ENCODE peak calls at places on chromosomes 16 and 17, in five cellular contexts. W is WTC11, Y is foreskin fibroblast, H is cardiac muscle cell, B is fibroblast of lung. C is an unnamed sample.

GRCh38 chr17:70208080-70208794 is 38.9 kb downstream of the KCNJ2 start:
- DNase-seq in W (no peak), Y (no peak), H (no peak), B (no peak), C (no peak)

GRCh38 chr17:67241719-67242341 is 3.2 kb downstream of the HELZ start:
- DNase-seq in W (no peak), Y (no peak), H (no peak), B (no peak), C (no peak)

GRCh38 chr17:68953340-68953997 is 1.7 kb downstream of the ABCA8 start:
- DNase-seq in W (no peak), Y (no peak), H (no peak), B (no peak), C (no peak)

GRCh38 chr17:62075308-62075815 is 10.3 kb upstream of the MED13 start:
- DNase-seq in W (no peak), Y (peak), H (no peak), B (peak), C (no peak)

GRCh38 chr16:69407702-69408323 is 16.6 kb upstream of the CYB5B start:
- DNase-seq in W (no peak), Y (no peak), H (no peak), B (no peak), C (no peak)

GRCh38 chr17:7167832-7168231 is 11.3 kb downstream of the ASGR1 start:
- DNase-seq in W (no peak), Y (peak), H (no peak), B (no peak), C (no peak)

GRCh38 chr17:27294689-27295630 is 1.0 kb downstream of the WSB1 start:
- DNase-seq in W (no peak), Y (peak), H (peak), B (peak), C (peak)

GRCh38 chr17:18156171-18156975 is 27.3 kb upstream of the ALKBH5 start:
- DNase-seq in W (no peak), Y (peak), H (no peak), B (no peak), C (no peak)

GRCh38 chr17:17435323-17435722 is 41.5 kb upstream of the MED9 start:
- DNase-seq in W (no peak), Y (peak), H (no peak), B (peak), C (peak)

GRCh38 chr17:68771867-68772515 is 170.8 kb upstream of the FAM20A start:
- DNase-seq in W (no peak), Y (peak), H (peak), B (peak), C (peak)

GRCh38 chr17:83094291-83094690 is 14.9 kb downstream of the METRNL start:
- DNase-seq in W (no peak), Y (no peak), H (no peak), B (no peak), C (no peak)

GRCh38 chr16:13093676-13094075 is 192.3 kb downstream of the SHISA9 start:
- DNase-seq in W (no peak), Y (peak), H (peak), B (no peak), C (no peak)

GRCh38 chr17:28416703-28417311 is 10.8 kb upstream of the SLC46A1 start:
- DNase-seq in W (peak), Y (peak), H (peak), B (peak), C (peak)

GRCh38 chr16:23252310-23252709 is 49.8 kb upstream of the SCNN1B start:
- DNase-seq in W (no peak), Y (no peak), H (no peak), B (no peak), C (no peak)

GRCh38 chr16:10749680-10750035 is 6.0 kb downstream of the NUBP1 start:
- DNase-seq in W (no peak), Y (peak), H (no peak), B (peak), C (peak)

GRCh38 chr16:12254566-12254965 is 278.0 kb downstream of the SNX29 start:
- DNase-seq in W (no peak), Y (no peak), H (no peak), B (no peak), C (no peak)

GRCh38 chr17:1083451-1084187 is 86.7 kb downstream of the TIMM22 start:
- DNase-seq in W (no peak), Y (peak), H (no peak), B (peak), C (no peak)

GRCh38 chr17:57114085-57114673 is 29.1 kb downstream of the AKAP1 start:
- DNase-seq in W (peak), Y (peak), H (peak), B (no peak), C (no peak)

GRCh38 chr16:30535106-30535776 is 583 bp upstream of the ZNF747 start:
- DNase-seq in W (no peak), Y (no peak), H (no peak), B (peak), C (no peak)

GRCh38 chr17:17084317-17084835 is 42.1 kb downstream of the MPRIP start:
- DNase-seq in W (no peak), Y (no peak), H (no peak), B (no peak), C (no peak)

GRCh38 chr16:53821487-53821886 is 117.5 kb downstream of the FTO start:
- DNase-seq in W (no peak), Y (peak), H (no peak), B (peak), C (peak)

GRCh38 chr17:19345067-19345460 is 17.5 kb downstream of the B9D1 start:
- DNase-seq in W (no peak), Y (no peak), H (no peak), B (no peak), C (no peak)

GRCh38 chr16:75267631-75268264 is 16.3 kb upstream of the BCAR1 start:
- DNase-seq in W (no peak), Y (peak), H (peak), B (peak), C (peak)

GRCh38 chr16:69107311-69107962 is 2.0 kb downstream of the HAS3 start:
- DNase-seq in W (peak), Y (peak), H (peak), B (peak), C (no peak)

GRCh38 chr17:42809250-42809649 is 10.6 kb downstream of the CNTD1 start:
- DNase-seq in W (no peak), Y (peak), H (no peak), B (peak), C (peak)

GRCh38 chr16:27740496-27741201 is 190.7 kb downstream of the KATNIP start:
- DNase-seq in W (no peak), Y (no peak), H (no peak), B (peak), C (no peak)

GRCh38 chr16:56814537-56815432 is 50.2 kb upstream of the SLC12A3 start:
- DNase-seq in W (no peak), Y (peak), H (peak), B (peak), C (no peak)

DNA sequence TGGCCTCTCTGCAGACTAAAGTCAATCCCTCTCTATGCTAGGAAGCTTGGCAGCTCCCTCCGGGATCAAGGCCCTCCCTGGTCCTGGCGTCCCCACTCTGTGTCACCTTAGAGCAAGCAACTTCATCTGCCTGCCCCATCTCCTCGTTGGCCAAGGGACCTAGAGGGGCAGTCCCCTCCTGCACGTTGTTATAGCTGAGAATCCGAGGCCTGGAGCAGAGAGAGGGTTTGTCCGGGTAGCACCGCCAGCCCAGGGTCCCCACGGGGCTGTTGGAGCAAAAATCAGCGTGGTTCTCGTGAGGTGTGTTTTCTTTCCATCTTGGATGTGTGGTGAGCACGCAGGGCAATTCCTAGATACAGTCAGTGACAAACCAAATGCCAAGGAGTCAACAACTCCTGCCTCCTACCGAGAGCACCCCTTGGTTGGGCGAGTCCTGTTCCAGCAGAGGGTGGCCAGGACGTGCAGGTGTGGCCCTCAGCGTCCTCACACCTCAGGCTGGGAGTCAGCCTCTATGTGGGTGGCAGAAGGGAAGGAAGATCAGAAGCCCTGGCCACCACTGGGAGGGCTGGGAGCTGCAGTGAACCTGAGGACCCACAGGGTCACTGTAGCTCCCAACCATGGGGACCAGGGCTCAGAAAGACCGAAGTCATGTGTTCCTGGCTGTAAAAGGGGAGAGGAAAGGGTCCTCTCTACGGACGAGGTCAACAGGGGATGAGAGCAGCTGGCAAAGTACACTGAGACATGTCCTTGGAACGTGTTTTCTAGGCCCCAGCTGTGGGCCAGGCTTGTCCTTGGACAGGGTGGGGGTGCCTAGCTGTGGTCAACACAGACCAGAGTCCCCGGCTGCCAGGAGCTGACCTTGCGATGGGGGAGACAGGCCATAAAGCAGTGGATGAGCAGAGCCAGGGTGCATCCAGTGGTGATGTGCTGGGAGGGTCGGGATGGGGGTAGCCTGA is 85.6 kb upstream of the CIBAR2 start:
- DNase-seq in W (no peak), Y (peak), H (no peak), B (no peak), C (no peak)
- TF ChIP-seq CTCF in W (no peak), Y (no peak), H (no peak), B (no peak), C (no peak)

GRCh38 chr16:67201411-67202345 is 2.7 kb downstream of the ELMO3 start:
- DNase-seq in W (no peak), Y (no peak), H (no peak), B (no peak), C (no peak)

GRCh38 chr16:67200491-67200890 is 1.6 kb downstream of the ELMO3 start:
- DNase-seq in W (no peak), Y (no peak), H (no peak), B (no peak), C (no peak)

GRCh38 chr16:67199011-67199807 is at the start of gene ELMO3:
- DNase-seq in W (peak), Y (peak), H (peak), B (no peak), C (no peak)

GRCh38 chr16:67198238-67198734 is 645 bp upstream of the ELMO3 start:
- DNase-seq in W (peak), Y (peak), H (peak), B (peak), C (no peak)

DNA sequence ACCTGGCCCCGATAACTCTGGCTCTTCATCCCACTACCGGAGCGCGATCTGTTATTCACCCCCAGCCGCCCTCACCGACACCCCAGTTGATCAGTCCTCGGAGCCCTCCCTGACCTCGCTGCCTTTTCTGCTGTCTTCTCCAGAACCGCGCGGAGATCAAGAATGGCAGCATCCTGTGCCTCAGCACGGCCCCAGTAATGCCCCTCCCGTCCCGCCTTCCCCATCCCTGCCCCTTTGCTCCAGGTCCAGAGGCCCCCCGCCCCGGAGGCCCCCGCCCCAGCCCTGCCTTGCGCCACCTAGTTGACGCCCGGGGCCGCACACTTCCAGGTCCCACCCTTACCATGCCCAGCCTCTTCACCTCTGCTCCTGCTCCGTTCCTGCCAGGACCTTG is 872 bp downstream of the ELMO3 start:
- DNase-seq in W (peak), Y (no peak), H (no peak), B (no peak), C (no peak)
- TF ChIP-seq CTCF in W (no peak), Y (no peak), H (no peak), B (no peak), C (peak)

GRCh38 chr16:84726079-84726669 is 26.4 kb downstream of the USP10 start:
- DNase-seq in W (peak), Y (peak), H (peak), B (peak), C (peak)
- TF ChIP-seq CTCF in W (peak), Y (peak), H (peak), B (peak), C (peak)

GRCh38 chr17:63519116-63519881 is 3.9 kb upstream of the KCNH6 start:
- DNase-seq in W (no peak), Y (no peak), H (no peak), B (no peak), C (no peak)
- TF ChIP-seq CTCF in W (no peak), Y (no peak), H (no peak), B (no peak), C (no peak)

C was measured in HFFc6.